ENCODE peak calls at places on chromosomes 13 and 19, in four cellular contexts. One of them, this sample, is unnamed.

GRCh38 chr13:114000151-114001040 is 26.5 kb upstream of the C13orf46 start:
- DNase-seq in heart left ventricle: peak
- DNase-seq in AG04450: no peak
- DNase-seq in RWPE1: no peak
- DNase-seq in this sample: no peak

GRCh38 chr13:101730420-101731000 is 278.0 kb downstream of the ITGBL1 start:
- DNase-seq in AG04450: no peak
- DNase-seq in RWPE1: no peak
- DNase-seq in heart left ventricle: no peak
- DNase-seq in this sample: no peak

GRCh38 chr19:41195675-41196497 is 2.9 kb downstream of the CYP2S1 start:
- DNase-seq in AG04450: no peak
- DNase-seq in RWPE1: peak
- DNase-seq in heart left ventricle: no peak
- DNase-seq in this sample: no peak

GRCh38 chr13:63595811-63596210 is 2180.2 kb upstream of the PCDH20 start:
- DNase-seq in RWPE1: no peak
- DNase-seq in AG04450: no peak
- DNase-seq in heart left ventricle: no peak
- DNase-seq in this sample: no peak

GRCh38 chr13:102045713-102046112 is 356.1 kb downstream of the FGF14 start:
- DNase-seq in RWPE1: no peak
- DNase-seq in AG04450: no peak
- DNase-seq in heart left ventricle: no peak
- DNase-seq in this sample: no peak

GRCh38 chr13:78326608-78327007 is 276.7 kb downstream of the POU4F1 start:
- DNase-seq in RWPE1: peak
- DNase-seq in AG04450: no peak
- DNase-seq in heart left ventricle: no peak
- DNase-seq in this sample: no peak

GRCh38 chr19:11279505-11280236 is 16.3 kb upstream of the TSPAN16 start:
- DNase-seq in RWPE1: no peak
- DNase-seq in AG04450: no peak
- DNase-seq in heart left ventricle: no peak
- DNase-seq in this sample: no peak

GRCh38 chr13:98044301-98044700 is 90.8 kb downstream of the IPO5 start:
- DNase-seq in AG04450: no peak
- DNase-seq in RWPE1: no peak
- DNase-seq in heart left ventricle: no peak
- DNase-seq in this sample: no peak

GRCh38 chr19:4297901-4298771 is 4.1 kb downstream of the TMIGD2 start:
- DNase-seq in RWPE1: no peak
- DNase-seq in AG04450: no peak
- DNase-seq in heart left ventricle: no peak
- DNase-seq in this sample: no peak

GRCh38 chr19:5801796-5802616 is 2.9 kb upstream of the NRTN start:
- DNase-seq in heart left ventricle: no peak
- DNase-seq in RWPE1: no peak
- DNase-seq in AG04450: no peak
- DNase-seq in this sample: no peak

GRCh38 chr13:77779461-77780272 is 82.2 kb downstream of the SLAIN1 start:
- DNase-seq in RWPE1: peak
- DNase-seq in heart left ventricle: no peak
- DNase-seq in AG04450: peak
- DNase-seq in this sample: no peak

GRCh38 chr13:44989941-44990340 is 603 bp downstream of the GPALPP1 start:
- DNase-seq in heart left ventricle: no peak
- DNase-seq in RWPE1: no peak
- DNase-seq in AG04450: no peak
- DNase-seq in this sample: no peak

GRCh38 chr19:15702590-15702930 is 25.3 kb upstream of the OR10H2 start:
- DNase-seq in AG04450: no peak
- DNase-seq in RWPE1: no peak
- DNase-seq in heart left ventricle: peak
- DNase-seq in this sample: no peak

GRCh38 chr13:80399340-80400163 is 58.6 kb upstream of the SPRY2 start:
- DNase-seq in heart left ventricle: no peak
- DNase-seq in RWPE1: peak
- DNase-seq in AG04450: no peak
- DNase-seq in this sample: no peak

GRCh38 chr19:13055213-13056051 is 47.2 kb downstream of the LYL1 start:
- DNase-seq in AG04450: peak
- DNase-seq in heart left ventricle: peak
- DNase-seq in RWPE1: peak
- DNase-seq in this sample: peak

GRCh38 chr13:60327551-60327950 is 69.5 kb upstream of the TDRD3 start:
- DNase-seq in heart left ventricle: no peak
- DNase-seq in AG04450: no peak
- DNase-seq in RWPE1: no peak
- DNase-seq in this sample: no peak

GRCh38 chr19:58394821-58395219 is 636 bp upstream of the RNF225 start:
- DNase-seq in heart left ventricle: no peak
- DNase-seq in AG04450: no peak
- DNase-seq in RWPE1: peak
- DNase-seq in this sample: no peak

GRCh38 chr13:52665325-52665724 is 12.7 kb downstream of the SUGT1 start:
- DNase-seq in AG04450: no peak
- DNase-seq in RWPE1: peak
- DNase-seq in heart left ventricle: no peak
- DNase-seq in this sample: no peak

GRCh38 chr13:51524846-51525566 is 59.3 kb upstream of the WDFY2 start:
- DNase-seq in AG04450: no peak
- DNase-seq in heart left ventricle: no peak
- DNase-seq in RWPE1: no peak
- DNase-seq in this sample: no peak

GRCh38 chr13:35963982-35964665 is 167.1 kb downstream of the DCLK1 start:
- DNase-seq in heart left ventricle: no peak
- DNase-seq in AG04450: no peak
- DNase-seq in RWPE1: no peak
- DNase-seq in this sample: no peak

GRCh38 chr13:35964764-35965163 is 166.4 kb downstream of the DCLK1 start:
- DNase-seq in RWPE1: no peak
- DNase-seq in AG04450: no peak
- DNase-seq in heart left ventricle: no peak
- DNase-seq in this sample: no peak

GRCh38 chr13:35957996-35958395 is 173.2 kb downstream of the DCLK1 start:
- DNase-seq in AG04450: no peak
- DNase-seq in RWPE1: no peak
- DNase-seq in heart left ventricle: no peak
- DNase-seq in this sample: no peak

GRCh38 chr13:35961002-35961401 is 170.2 kb downstream of the DCLK1 start:
- DNase-seq in RWPE1: no peak
- DNase-seq in AG04450: no peak
- DNase-seq in heart left ventricle: no peak
- DNase-seq in this sample: no peak

GRCh38 chr13:35961461-35962220 is 169.5 kb downstream of the DCLK1 start:
- DNase-seq in heart left ventricle: no peak
- DNase-seq in AG04450: no peak
- DNase-seq in RWPE1: no peak
- DNase-seq in this sample: no peak
- H3K27ac ChIP-seq in heart left ventricle: no peak
- H3K27ac ChIP-seq in AG04450: no peak
- H3K27ac ChIP-seq in RWPE1: no peak
- H3K27ac ChIP-seq in this sample: no peak

DNA sequence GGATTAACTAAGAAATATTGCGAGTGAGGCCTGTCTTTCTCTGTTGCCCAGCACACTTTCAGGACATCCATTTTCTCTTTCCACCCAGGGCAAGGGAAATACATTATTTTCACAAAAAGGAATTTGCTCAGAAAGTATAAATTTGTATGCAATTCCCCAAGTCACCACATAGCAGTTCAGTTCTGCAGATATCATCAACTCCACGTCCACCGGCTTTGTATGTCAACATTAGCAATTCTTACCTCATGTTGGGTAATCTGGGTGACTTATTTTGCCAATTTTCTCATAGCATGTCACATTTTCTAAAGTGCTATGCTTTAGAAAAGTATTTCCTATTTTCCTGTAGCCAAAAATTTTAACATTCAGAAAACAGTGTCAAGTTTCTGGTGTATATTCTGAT is 501.8 kb downstream of the EFNB2 start:
- DNase-seq in heart left ventricle: no peak
- DNase-seq in RWPE1: peak
- DNase-seq in AG04450: peak
- DNase-seq in this sample: no peak
- TF ChIP-seq CTCF in heart left ventricle: no peak
- TF ChIP-seq CTCF in RWPE1: no peak
- TF ChIP-seq CTCF in AG04450: peak
- TF ChIP-seq CTCF in this sample: peak

GRCh38 chr19:2195914-2196313 is 32.2 kb downstream of the DOT1L start:
- DNase-seq in heart left ventricle: no peak
- DNase-seq in AG04450: no peak
- DNase-seq in RWPE1: no peak
- DNase-seq in this sample: no peak

GRCh38 chr19:2197270-2197669 is 33.5 kb downstream of the DOT1L start:
- DNase-seq in heart left ventricle: no peak
- DNase-seq in RWPE1: no peak
- DNase-seq in AG04450: no peak
- DNase-seq in this sample: no peak

GRCh38 chr19:2199861-2200623 is 36.1 kb downstream of the PLEKHJ1 start:
- DNase-seq in RWPE1: no peak
- DNase-seq in heart left ventricle: no peak
- DNase-seq in AG04450: no peak
- DNase-seq in this sample: no peak

GRCh38 chr19:2199215-2199614 is 35.5 kb downstream of the DOT1L start:
- DNase-seq in heart left ventricle: no peak
- DNase-seq in RWPE1: no peak
- DNase-seq in AG04450: no peak
- DNase-seq in this sample: no peak

DNA sequence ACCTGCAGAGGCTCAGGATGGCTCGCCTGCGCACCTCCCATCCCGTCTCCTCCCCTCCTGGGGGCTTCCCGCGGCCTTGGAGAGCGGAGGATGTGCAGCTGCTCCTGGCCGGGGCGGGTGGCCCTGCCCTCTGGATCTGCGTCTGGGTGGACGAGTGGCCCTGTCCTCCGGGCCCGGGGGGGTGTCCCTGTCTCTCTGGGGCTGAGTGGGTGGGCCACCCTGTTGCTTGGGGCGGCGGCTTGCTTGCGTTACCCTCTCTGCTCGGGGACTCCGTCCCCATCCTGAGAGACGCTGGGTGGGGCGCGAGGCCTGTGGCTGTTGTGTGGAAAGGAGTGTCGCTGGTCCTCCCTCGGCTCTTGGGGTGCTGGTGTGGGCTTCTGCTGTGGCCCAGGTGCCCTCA is 34.6 kb downstream of the DOT1L start:
- DNase-seq in AG04450: no peak
- DNase-seq in heart left ventricle: no peak
- DNase-seq in RWPE1: no peak
- DNase-seq in this sample: no peak
- H3K27ac ChIP-seq in AG04450: no peak
- H3K27ac ChIP-seq in heart left ventricle: no peak
- H3K27ac ChIP-seq in RWPE1: peak
- H3K27ac ChIP-seq in this sample: no peak

DNA sequence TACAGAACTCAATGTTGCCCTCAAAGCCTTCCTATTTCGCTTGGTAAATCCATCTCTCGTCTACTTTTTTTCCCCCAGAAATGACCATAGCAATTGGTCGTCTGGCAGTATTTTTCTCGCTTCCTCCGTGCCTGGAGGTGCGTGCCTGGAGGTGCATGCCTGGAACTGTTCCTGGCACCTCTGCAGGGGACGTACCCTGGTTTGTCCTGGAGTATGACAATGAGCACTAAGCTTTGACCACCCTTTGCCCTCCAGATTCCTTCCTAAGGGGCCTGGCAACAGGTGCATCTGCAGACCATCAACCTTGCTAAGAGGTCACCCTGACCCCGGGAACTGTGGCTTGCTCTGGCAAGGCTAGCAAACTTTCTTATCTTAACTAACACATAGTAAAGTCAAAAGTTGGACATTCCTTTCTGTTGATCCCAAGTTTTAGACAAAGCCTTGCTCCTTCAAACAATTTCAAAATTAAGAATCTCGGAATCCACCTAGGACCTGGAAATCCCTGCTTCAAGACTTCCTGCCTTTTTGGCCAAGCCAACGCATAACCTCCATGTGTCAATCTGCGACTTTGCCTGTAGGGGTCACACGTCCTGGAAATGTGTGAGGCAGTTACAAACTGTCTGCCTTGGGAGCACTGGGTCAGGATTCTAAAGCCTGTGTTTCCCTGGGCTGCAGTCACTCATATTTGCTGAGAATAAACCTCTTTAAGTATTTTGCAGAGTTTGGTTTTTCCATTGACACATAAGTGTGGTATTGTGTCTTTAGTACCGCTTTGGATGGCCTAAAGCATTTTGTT is 28.8 kb upstream of the TUBGCP3 start:
- DNase-seq in AG04450: no peak
- DNase-seq in RWPE1: no peak
- DNase-seq in heart left ventricle: no peak
- DNase-seq in this sample: no peak
- TF ChIP-seq CTCF in AG04450: peak
- TF ChIP-seq CTCF in RWPE1: peak
- TF ChIP-seq CTCF in heart left ventricle: peak
- TF ChIP-seq CTCF in this sample: peak

GRCh38 chr13:111203742-111204386 is 88.8 kb downstream of the ARHGEF7 start:
- DNase-seq in AG04450: no peak
- DNase-seq in RWPE1: no peak
- DNase-seq in heart left ventricle: no peak
- DNase-seq in this sample: no peak

GRCh38 chr13:111202745-111203144 is 87.6 kb downstream of the ARHGEF7 start:
- DNase-seq in RWPE1: peak
- DNase-seq in AG04450: no peak
- DNase-seq in heart left ventricle: no peak
- DNase-seq in this sample: no peak

GRCh38 chr13:111202149-111202548 is 87.0 kb downstream of the ARHGEF7 start:
- DNase-seq in heart left ventricle: no peak
- DNase-seq in AG04450: no peak
- DNase-seq in RWPE1: no peak
- DNase-seq in this sample: no peak

GRCh38 chr13:111206148-111206547 is 91.0 kb downstream of the ARHGEF7 start:
- DNase-seq in RWPE1: no peak
- DNase-seq in AG04450: no peak
- DNase-seq in heart left ventricle: no peak
- DNase-seq in this sample: no peak

DNA sequence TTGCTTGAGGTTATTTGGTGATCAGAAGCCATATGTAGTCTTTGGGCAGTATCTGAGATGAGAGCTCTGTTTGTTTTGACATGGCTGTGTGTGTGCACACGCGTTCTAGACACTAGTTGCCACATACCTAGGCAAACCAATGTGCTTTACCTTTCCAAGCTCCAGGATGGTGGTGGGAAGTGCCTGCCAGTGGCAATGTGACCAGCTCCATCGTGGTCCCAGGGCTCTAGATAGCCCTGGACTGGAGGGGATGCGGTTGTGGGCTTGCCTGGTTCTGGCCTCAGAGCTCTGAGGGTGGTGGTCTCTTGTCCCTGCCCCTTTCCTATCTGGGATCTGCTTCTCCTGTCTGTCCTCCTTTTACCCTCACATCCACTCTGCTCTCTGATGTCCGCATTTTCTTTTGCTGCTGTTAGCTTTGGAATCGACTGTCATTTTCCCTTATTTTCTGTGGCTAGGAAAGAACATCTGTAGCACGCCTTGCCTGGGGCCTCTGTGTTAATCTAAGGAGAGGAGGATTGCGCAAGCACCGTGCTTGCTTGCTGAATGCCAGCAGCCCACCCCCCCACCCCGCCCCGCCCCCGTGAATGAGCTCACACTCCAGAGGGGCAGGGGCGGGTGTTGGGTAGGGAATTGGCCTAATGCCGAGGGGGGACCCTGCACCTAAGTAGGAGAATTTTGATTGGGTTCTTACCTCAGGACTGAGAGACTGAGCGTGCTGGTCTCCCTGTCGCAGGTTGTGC is 89.5 kb downstream of the ARHGEF7 start:
- DNase-seq in RWPE1: peak
- DNase-seq in heart left ventricle: no peak
- DNase-seq in AG04450: peak
- DNase-seq in this sample: peak
- H3K27ac ChIP-seq in RWPE1: peak
- H3K27ac ChIP-seq in heart left ventricle: peak
- H3K27ac ChIP-seq in AG04450: peak
- H3K27ac ChIP-seq in this sample: peak